ENCODE peak calls at places on chromosomes 11 and 22, in seven cellular contexts. V, J, Y, P, C, S and N are unnamed samples.

GRCh38 chr22:48905206-48905975 is 922.3 kb downstream of the BRD1 start:
- DNase-seq in S (no peak), V (no peak), C (no peak), P (no peak), J (no peak), Y (no peak), N (no peak)

GRCh38 chr11:34603129-34604001 is 17.5 kb upstream of the EHF start:
- DNase-seq in Y (no peak), J (no peak), V (no peak), P (no peak), C (no peak), S (no peak), N (no peak)

GRCh38 chr22:49670610-49671330 is 156.9 kb downstream of the BRD1 start:
- DNase-seq in S (no peak), J (no peak), Y (no peak), V (no peak), P (no peak), C (no peak), N (no peak)

GRCh38 chr22:37012262-37012904 is 6.9 kb downstream of the TST start:
- DNase-seq in Y (no peak), C (no peak), P (no peak), S (no peak), J (no peak), V (no peak), N (no peak)

GRCh38 chr11:120526241-120526640 is 14.7 kb downstream of the GRIK4 start:
- DNase-seq in C (no peak), V (no peak), Y (no peak), P (no peak), S (no peak), J (no peak), N (no peak)

GRCh38 chr11:46322759-46323158 is 24.5 kb upstream of the DGKZ start:
- DNase-seq in V (no peak), Y (no peak), S (no peak), J (no peak), P (no peak), C (peak; percentile 56), N (no peak)

GRCh38 chr11:70323811-70324210 is 53.3 kb downstream of the PPFIA1 start:
- DNase-seq in V (no peak), S (peak; percentile 41), P (no peak), Y (no peak), J (no peak), C (peak; percentile 34), N (no peak)

GRCh38 chr22:39472570-39473556 is 16.1 kb downstream of the MGAT3 start:
- DNase-seq in V (no peak), C (no peak), J (no peak), S (no peak), Y (no peak), P (no peak), N (no peak)

GRCh38 chr11:127993788-127994187 is 593.6 kb downstream of the ETS1 start:
- DNase-seq in P (no peak), V (no peak), C (peak; percentile 3), Y (no peak), J (no peak), S (no peak), N (no peak)

GRCh38 chr22:27851974-27852713 is 50.6 kb upstream of the MN1 start:
- DNase-seq in S (no peak), P (no peak), C (no peak), J (no peak), V (no peak), Y (no peak), N (no peak)

GRCh38 chr11:12149672-12150225 is 39.4 kb downstream of the MICAL2 start:
- DNase-seq in S (peak; percentile 85), J (peak; percentile 48), V (no peak), P (no peak), C (no peak), Y (peak; percentile 48), N (no peak)

GRCh38 chr11:60757231-60757800 is 649 bp downstream of the MS4A15 start:
- DNase-seq in S (no peak), V (no peak), C (no peak), P (no peak), Y (no peak), J (no peak), N (no peak)

GRCh38 chr11:69708731-69709401 is 5.0 kb upstream of the FGF19 start:
- DNase-seq in S (no peak), P (no peak), C (no peak), V (no peak), Y (no peak), J (no peak), N (no peak)

GRCh38 chr11:118176400-118177134 is at the start of gene SCN2B:
- DNase-seq in Y (no peak), P (no peak), V (no peak), C (peak; percentile 20), S (peak; percentile 15), J (no peak), N (no peak)

GRCh38 chr22:35443790-35444684 is 44.1 kb downstream of the MCM5 start:
- DNase-seq in J (no peak), V (no peak), C (no peak), Y (no peak), P (no peak), S (no peak), N (no peak)

GRCh38 chr11:15988693-15989231 is 367.6 kb downstream of the SOX6 start:
- DNase-seq in V (no peak), Y (no peak), J (no peak), P (no peak), S (no peak), C (no peak), N (no peak)

GRCh38 chr11:117748771-117749540 is 48.1 kb downstream of the DSCAML1 start:
- DNase-seq in S (no peak), Y (no peak), J (no peak), P (no peak), V (no peak), C (no peak), N (no peak)

GRCh38 chr11:2797181-2797711 is 88.3 kb downstream of the CDKN1C start:
- DNase-seq in Y (no peak), J (no peak), S (no peak), V (no peak), P (no peak), C (no peak), N (peak; percentile 8)

GRCh38 chr11:85718991-85719807 is 33.2 kb upstream of the CCDC89 start:
- DNase-seq in S (peak; percentile 100), C (peak; percentile 99), P (peak; percentile 99), Y (no peak), J (no peak), V (no peak), N (no peak)

GRCh38 chr11:11391796-11392195 is 38.7 kb upstream of the CSNK2A3 start:
- DNase-seq in J (no peak), V (no peak), P (peak; percentile 86), Y (no peak), S (peak; percentile 90), C (peak; percentile 46), N (no peak)

GRCh38 chr11:11407065-11407737 is 54.2 kb upstream of the CSNK2A3 start:
- DNase-seq in V (no peak), P (no peak), S (no peak), Y (no peak), C (no peak), J (no peak), N (no peak)

GRCh38 chr11:44623716-44624491 is 58.4 kb downstream of the CD82 start:
- DNase-seq in Y (no peak), J (no peak), P (no peak), V (no peak), C (no peak), S (peak; percentile 50), N (no peak)

GRCh38 chr22:37633082-37633692 is 6.3 kb upstream of the SH3BP1 start:
- DNase-seq in J (no peak), C (no peak), P (no peak), Y (no peak), S (no peak), V (no peak), N (no peak)

GRCh38 chr11:83764643-83765042 is 478.5 kb upstream of the CCDC90B start:
- DNase-seq in Y (no peak), J (no peak), C (no peak), V (no peak), S (no peak), P (no peak), N (no peak)

GRCh38 chr11:62400760-62401159 is 18.1 kb upstream of the SCGB1A1 start:
- DNase-seq in Y (no peak), J (no peak), P (no peak), S (peak; percentile 91), C (no peak), V (no peak), N (no peak)

GRCh38 chr11:88618716-88619462 is 281.4 kb upstream of the CTSC start:
- DNase-seq in S (no peak), J (no peak), C (no peak), Y (no peak), P (no peak), V (no peak), N (no peak)

GRCh38 chr11:24794064-24794463 is 297.2 kb downstream of the LUZP2 start:
- DNase-seq in V (no peak), C (no peak), J (no peak), S (peak; percentile 9), P (no peak), Y (no peak), N (no peak)